ENCODE peak calls at places on chromosomes 5 and 9, in nine cellular contexts. B is cardiac fibroblast, M is fibroblast of mammary gland, L is skeletal muscle cell, G is choroid plexus epithelial cell, J is H1, X is HCT116, T is spleen, Z is cardiac muscle cell. F is an unnamed sample.

GRCh38 chr9:124458441-124458840 is 8.2 kb downstream of the ADGRD2 start:
- DNase-seq in X (no peak), B (no peak), T (peak; percentile 25), M (no peak), Z (no peak), G (no peak), J (no peak), L (no peak), F (no peak)

GRCh38 chr5:142432961-142433360 is 108.1 kb upstream of the SPRY4 start:
- DNase-seq in B (no peak), G (no peak), X (no peak), Z (no peak), J (no peak), L (no peak), M (no peak), T (no peak), F (no peak)

GRCh38 chr9:34701769-34702736 is 7.9 kb downstream of the CCL21 start:
- DNase-seq in T (peak; percentile 94), X (peak; percentile 48), B (peak; percentile 87), L (peak; percentile 51), G (peak; percentile 93), J (peak; percentile 92), Z (peak; percentile 84), M (peak; percentile 92), F (peak; percentile 88)

GRCh38 chr5:54821445-54822330 is 163.7 kb downstream of the ESM1 start:
- DNase-seq in M (no peak), T (no peak), L (no peak), J (no peak), Z (no peak), G (no peak), B (no peak), X (no peak), F (no peak)

GRCh38 chr9:109751253-109751652 is 28.7 kb upstream of the PALM2AKAP2 start:
- DNase-seq in J (no peak), T (no peak), Z (no peak), L (no peak), M (no peak), G (peak; percentile 69), B (no peak), X (no peak), F (no peak)

GRCh38 chr9:114449236-114449635 is 56.0 kb downstream of the WHRN start:
- DNase-seq in G (no peak), X (no peak), L (no peak), M (no peak), J (no peak), T (no peak), B (no peak), Z (no peak), F (no peak)

GRCh38 chr5:80245986-80246781 is 9.7 kb downstream of the SERINC5 start:
- DNase-seq in M (peak; percentile 48), Z (no peak), L (no peak), T (no peak), G (peak; percentile 70), X (no peak), B (peak; percentile 73), J (no peak), F (peak; percentile 72)

GRCh38 chr5:136028782-136029742 is at the start of gene TGFBI:
- DNase-seq in G (peak; percentile 72), T (peak; percentile 87), B (peak; percentile 71), L (no peak), X (no peak), J (peak; percentile 79), M (peak; percentile 54), Z (peak; percentile 76), F (peak; percentile 73)

GRCh38 chr5:4994994-4995393 is 145.1 kb upstream of the ADAMTS16 start:
- DNase-seq in Z (no peak), T (no peak), B (peak; percentile 16), L (peak; percentile 28), G (peak; percentile 8), J (no peak), M (peak; percentile 79), X (no peak), F (peak; percentile 8)

GRCh38 chr9:112846528-112847488 is 43.9 kb downstream of the SLC46A2 start:
- DNase-seq in J (peak; percentile 58), X (no peak), T (no peak), M (peak; percentile 55), G (no peak), B (no peak), Z (no peak), L (no peak), F (peak; percentile 49)

GRCh38 chr9:104586496-104587180 is 12.6 kb downstream of the OR13C5 start:
- DNase-seq in J (no peak), B (peak; percentile 54), T (no peak), L (peak; percentile 74), M (peak; percentile 94), Z (no peak), G (peak; percentile 2), X (no peak), F (peak; percentile 5)

GRCh38 chr9:97309260-97309659 is 1.8 kb downstream of the CCDC180 start:
- DNase-seq in T (no peak), B (no peak), G (no peak), Z (no peak), X (no peak), L (no peak), M (no peak), J (peak; percentile 29), F (no peak)

GRCh38 chr9:138025417-138025816 is 147.8 kb downstream of the CACNA1B start:
- DNase-seq in X (no peak), G (no peak), Z (no peak), L (no peak), T (peak; percentile 59), M (no peak), B (no peak), J (no peak), F (no peak)

GRCh38 chr9:28317706-28318210 is 744.5 kb upstream of the C9orf72 start:
- DNase-seq in Z (no peak), B (no peak), M (no peak), T (no peak), X (no peak), L (no peak), G (no peak), J (no peak), F (no peak)

GRCh38 chr5:170752257-170753215 is 31.0 kb upstream of the GABRP start:
- DNase-seq in G (peak; percentile 18), L (no peak), Z (peak; percentile 26), T (no peak), M (no peak), X (no peak), J (no peak), B (no peak), F (no peak)

GRCh38 chr9:119368681-119369581 is at the start of gene BRINP1:
- DNase-seq in L (no peak), M (peak; percentile 24), T (no peak), Z (peak; percentile 90), X (no peak), G (peak; percentile 30), B (peak; percentile 14), J (peak; percentile 81), F (peak; percentile 4)

GRCh38 chr5:174735498-174736350 is 11.3 kb downstream of the MSX2 start:
- DNase-seq in M (no peak), J (peak; percentile 73), L (no peak), X (peak; percentile 45), G (no peak), T (no peak), B (no peak), Z (peak; percentile 70), F (no peak)
- H3K4me3 ChIP-seq in M (no peak overlapping the region), J (peak overlapping the region; percentile 41), L (no peak overlapping the region), X (peak overlapping the region; percentile 47), G (no peak overlapping the region), T (no peak overlapping the region), B (no peak overlapping the region), Z (peak overlapping the region; percentile 34), F (peak overlapping the region; percentile 10)

DNA sequence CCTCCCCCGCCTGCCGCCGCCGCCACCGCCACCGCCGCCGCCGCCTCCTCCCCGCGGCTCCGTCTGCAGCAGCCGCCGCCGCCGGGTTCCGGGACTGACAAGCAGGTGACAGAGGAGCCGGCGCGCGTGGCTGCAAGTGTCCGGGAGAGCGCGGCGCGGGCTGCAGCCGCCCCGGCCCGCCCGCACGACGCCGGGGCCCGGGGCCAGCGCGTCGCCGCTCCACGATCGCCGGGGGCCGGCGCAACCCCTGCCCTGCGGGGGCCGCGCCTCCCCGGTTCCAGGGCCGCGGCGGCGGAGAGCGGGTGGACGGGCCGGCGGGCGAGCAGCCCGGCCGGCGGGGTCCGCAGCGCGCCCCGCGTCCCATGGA is 343 bp downstream of the LMX1B start:
- DNase-seq in Z (no peak), X (no peak), T (no peak), G (no peak), L (no peak), B (no peak), M (no peak), J (no peak), F (no peak)
- H3K4me3 ChIP-seq in Z (no peak overlapping the region), X (peak overlapping the region; percentile 56), T (no peak overlapping the region), G (no peak overlapping the region), L (no peak overlapping the region), B (no peak overlapping the region), M (no peak overlapping the region), J (peak overlapping the region; percentile 14), F (no peak overlapping the region)

GRCh38 chr9:133118568-133118967 is 2.5 kb downstream of the RALGDS start:
- DNase-seq in B (no peak), L (no peak), G (no peak), T (no peak), X (no peak), M (no peak), Z (no peak), J (no peak), F (no peak)
- H3K4me3 ChIP-seq in B (no peak overlapping the region), L (no peak overlapping the region), G (no peak overlapping the region), T (no peak overlapping the region), X (no peak overlapping the region), M (no peak overlapping the region), Z (no peak overlapping the region), J (no peak overlapping the region), F (peak overlapping the region; percentile 65)

GRCh38 chr5:2355859-2356258 is 395.6 kb downstream of the IRX2 start:
- DNase-seq in Z (no peak), J (no peak), G (no peak), L (no peak), X (no peak), M (no peak), B (no peak), T (no peak), F (no peak)

GRCh38 chr5:2357309-2357708 is 394.2 kb downstream of the IRX2 start:
- DNase-seq in X (no peak), B (no peak), J (no peak), M (no peak), T (no peak), L (no peak), G (no peak), Z (no peak), F (no peak)

GRCh38 chr5:2352101-2352861 is 399.2 kb downstream of the IRX2 start:
- DNase-seq in B (no peak), Z (no peak), M (no peak), J (no peak), T (no peak), X (no peak), L (no peak), G (no peak), F (no peak)

GRCh38 chr5:2353211-2353610 is 398.3 kb downstream of the IRX2 start:
- DNase-seq in T (no peak), B (no peak), G (no peak), X (no peak), Z (no peak), M (no peak), J (no peak), L (no peak), F (no peak)

DNA sequence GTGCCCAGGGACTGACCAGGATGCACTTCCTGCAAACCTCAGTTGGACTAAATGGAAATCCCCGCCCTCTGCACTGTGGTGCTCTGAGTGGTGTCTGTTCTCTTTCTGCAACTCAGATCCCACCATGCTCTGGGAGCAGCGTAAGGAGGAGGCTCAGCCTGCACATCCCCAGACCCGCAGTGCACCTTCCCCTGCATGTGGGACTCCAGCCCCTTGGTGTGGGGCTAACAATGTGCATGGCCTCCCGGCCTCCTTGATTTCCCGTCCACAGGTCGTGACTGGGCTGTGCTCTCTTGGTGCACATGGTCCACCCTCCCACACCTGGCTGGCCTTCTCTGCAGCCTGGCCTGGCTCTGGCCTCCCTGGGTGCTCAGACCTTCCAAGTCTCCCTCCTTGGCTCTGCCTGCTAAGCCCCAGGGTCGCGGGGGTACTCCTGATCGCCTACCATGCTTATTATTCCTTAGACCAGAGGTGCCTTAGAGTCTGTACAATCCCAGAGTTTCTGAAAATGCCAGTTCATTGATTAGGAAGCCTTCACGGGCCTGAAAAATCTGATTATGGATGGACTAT is 397.5 kb downstream of the IRX2 start:
- DNase-seq in T (no peak), J (no peak), M (no peak), X (no peak), L (no peak), G (no peak), B (no peak), Z (no peak), F (no peak)
- H3K4me3 ChIP-seq in T (no peak overlapping the region), J (no peak overlapping the region), M (no peak overlapping the region), X (no peak overlapping the region), L (no peak overlapping the region), G (no peak overlapping the region), B (no peak overlapping the region), Z (no peak overlapping the region), F (no peak overlapping the region)